ENCODE peak calls at places on chromosomes 16 and 17, in six cellular contexts. One of them, this sample, is unnamed.

GRCh38 chr16:2007081-2007836 is 2.4 kb downstream of the ZNF598 start:
- DNase-seq in mammary epithelial cell: no peak
- DNase-seq in heart right ventricle: no peak
- DNase-seq in astrocyte of the cerebellum: no peak
- DNase-seq in tibial nerve: no peak
- DNase-seq in tibial artery: no peak
- DNase-seq in this sample: no peak

GRCh38 chr16:57315401-57315800 is 30.9 kb upstream of the PLLP start:
- DNase-seq in mammary epithelial cell: no peak
- DNase-seq in heart right ventricle: no peak
- DNase-seq in astrocyte of the cerebellum: no peak
- DNase-seq in tibial nerve: no peak
- DNase-seq in tibial artery: no peak
- DNase-seq in this sample: no peak

GRCh38 chr17:19911033-19911432 is 43.3 kb upstream of the ULK2 start:
- DNase-seq in mammary epithelial cell: no peak
- DNase-seq in heart right ventricle: no peak
- DNase-seq in astrocyte of the cerebellum: no peak
- DNase-seq in tibial nerve: no peak
- DNase-seq in tibial artery: no peak
- DNase-seq in this sample: no peak

GRCh38 chr17:74670329-74670728 is 42.4 kb downstream of the CD300LF start:
- DNase-seq in mammary epithelial cell: no peak
- DNase-seq in heart right ventricle: no peak
- DNase-seq in astrocyte of the cerebellum: no peak
- DNase-seq in tibial nerve: no peak
- DNase-seq in tibial artery: no peak
- DNase-seq in this sample: no peak

GRCh38 chr17:7021993-7022778 is 664 bp upstream of the BCL6B start:
- DNase-seq in mammary epithelial cell: no peak
- DNase-seq in heart right ventricle: peak
- DNase-seq in astrocyte of the cerebellum: no peak
- DNase-seq in tibial nerve: peak
- DNase-seq in tibial artery: peak
- DNase-seq in this sample: no peak

GRCh38 chr17:8629371-8630226 is 926 bp downstream of the MYH10 start:
- DNase-seq in mammary epithelial cell: peak
- DNase-seq in heart right ventricle: peak
- DNase-seq in astrocyte of the cerebellum: no peak
- DNase-seq in tibial nerve: no peak
- DNase-seq in tibial artery: peak
- DNase-seq in this sample: no peak

GRCh38 chr16:22813223-22813945 is 578 bp upstream of the HS3ST2 start:
- DNase-seq in mammary epithelial cell: peak
- DNase-seq in heart right ventricle: peak
- DNase-seq in astrocyte of the cerebellum: no peak
- DNase-seq in tibial nerve: no peak
- DNase-seq in tibial artery: peak
- DNase-seq in this sample: no peak

GRCh38 chr17:5033352-5034015 is 1.7 kb downstream of the SLC52A1 start:
- DNase-seq in mammary epithelial cell: no peak
- DNase-seq in heart right ventricle: no peak
- DNase-seq in astrocyte of the cerebellum: no peak
- DNase-seq in tibial nerve: no peak
- DNase-seq in tibial artery: no peak
- DNase-seq in this sample: no peak

GRCh38 chr16:84513111-84514065 is 8.9 kb upstream of the MEAK7 start:
- DNase-seq in mammary epithelial cell: no peak
- DNase-seq in heart right ventricle: no peak
- DNase-seq in astrocyte of the cerebellum: peak
- DNase-seq in tibial nerve: no peak
- DNase-seq in tibial artery: no peak
- DNase-seq in this sample: no peak

GRCh38 chr16:138049-138417 is 440 bp downstream of the NPRL3 start:
- DNase-seq in mammary epithelial cell: no peak
- DNase-seq in heart right ventricle: peak
- DNase-seq in astrocyte of the cerebellum: no peak
- DNase-seq in tibial nerve: no peak
- DNase-seq in tibial artery: peak
- DNase-seq in this sample: no peak

GRCh38 chr16:89691986-89692569 is 5.6 kb downstream of the CDK10 start:
- DNase-seq in mammary epithelial cell: no peak
- DNase-seq in heart right ventricle: no peak
- DNase-seq in astrocyte of the cerebellum: no peak
- DNase-seq in tibial nerve: no peak
- DNase-seq in tibial artery: no peak
- DNase-seq in this sample: no peak

GRCh38 chr16:10312023-10312422 is 73.8 kb upstream of the ATF7IP2 start:
- DNase-seq in mammary epithelial cell: no peak
- DNase-seq in heart right ventricle: no peak
- DNase-seq in astrocyte of the cerebellum: no peak
- DNase-seq in tibial nerve: no peak
- DNase-seq in tibial artery: no peak
- DNase-seq in this sample: no peak

GRCh38 chr16:17921357-17921978 is 415.1 kb downstream of the NPIPA8 start:
- DNase-seq in mammary epithelial cell: peak
- DNase-seq in heart right ventricle: no peak
- DNase-seq in astrocyte of the cerebellum: no peak
- DNase-seq in tibial nerve: no peak
- DNase-seq in tibial artery: no peak
- DNase-seq in this sample: no peak

GRCh38 chr17:77331161-77331864 is 190.5 kb downstream of the SEC14L1 start:
- DNase-seq in mammary epithelial cell: peak
- DNase-seq in heart right ventricle: peak
- DNase-seq in astrocyte of the cerebellum: peak
- DNase-seq in tibial nerve: peak
- DNase-seq in tibial artery: peak
- DNase-seq in this sample: peak

GRCh38 chr16:1614226-1615102 is 2.3 kb downstream of the CRAMP1 start:
- DNase-seq in mammary epithelial cell: peak
- DNase-seq in heart right ventricle: peak
- DNase-seq in astrocyte of the cerebellum: no peak
- DNase-seq in tibial nerve: no peak
- DNase-seq in tibial artery: no peak
- DNase-seq in this sample: no peak

GRCh38 chr16:50690177-50690576 is 3.2 kb upstream of the NOD2 start:
- DNase-seq in mammary epithelial cell: no peak
- DNase-seq in heart right ventricle: no peak
- DNase-seq in astrocyte of the cerebellum: no peak
- DNase-seq in tibial nerve: no peak
- DNase-seq in tibial artery: no peak
- DNase-seq in this sample: no peak

GRCh38 chr17:1606352-1606985 is 22.2 kb downstream of the SLC43A2 start:
- DNase-seq in mammary epithelial cell: no peak
- DNase-seq in heart right ventricle: no peak
- DNase-seq in astrocyte of the cerebellum: no peak
- DNase-seq in tibial nerve: no peak
- DNase-seq in tibial artery: no peak
- DNase-seq in this sample: no peak

GRCh38 chr17:60371416-60371815 is 20.5 kb downstream of the USP32 start:
- DNase-seq in mammary epithelial cell: no peak
- DNase-seq in heart right ventricle: no peak
- DNase-seq in astrocyte of the cerebellum: no peak
- DNase-seq in tibial nerve: no peak
- DNase-seq in tibial artery: no peak
- DNase-seq in this sample: no peak

GRCh38 chr17:64129515-64129764 is 504 bp downstream of the ERN1 start:
- DNase-seq in mammary epithelial cell: no peak
- DNase-seq in heart right ventricle: no peak
- DNase-seq in astrocyte of the cerebellum: no peak
- DNase-seq in tibial nerve: no peak
- DNase-seq in tibial artery: no peak
- DNase-seq in this sample: no peak

GRCh38 chr17:36459045-36459444 is 27.4 kb upstream of the ZNHIT3 start:
- DNase-seq in mammary epithelial cell: no peak
- DNase-seq in heart right ventricle: no peak
- DNase-seq in astrocyte of the cerebellum: no peak
- DNase-seq in tibial nerve: no peak
- DNase-seq in tibial artery: no peak
- DNase-seq in this sample: no peak

GRCh38 chr17:43820759-43821158 is 12.2 kb downstream of the MPP3 start:
- DNase-seq in mammary epithelial cell: no peak
- DNase-seq in heart right ventricle: no peak
- DNase-seq in astrocyte of the cerebellum: no peak
- DNase-seq in tibial nerve: no peak
- DNase-seq in tibial artery: no peak
- DNase-seq in this sample: no peak

GRCh38 chr17:33049781-33050414 is 58.3 kb downstream of the SPACA3 start:
- DNase-seq in mammary epithelial cell: no peak
- DNase-seq in heart right ventricle: no peak
- DNase-seq in astrocyte of the cerebellum: peak
- DNase-seq in tibial nerve: no peak
- DNase-seq in tibial artery: no peak
- DNase-seq in this sample: no peak

GRCh38 chr17:61815863-61816523 is 47.3 kb downstream of the BRIP1 start:
- DNase-seq in mammary epithelial cell: no peak
- DNase-seq in heart right ventricle: no peak
- DNase-seq in astrocyte of the cerebellum: no peak
- DNase-seq in tibial nerve: no peak
- DNase-seq in tibial artery: no peak
- DNase-seq in this sample: no peak

GRCh38 chr17:40025991-40026815 is 11.0 kb downstream of the CSF3 start:
- DNase-seq in mammary epithelial cell: peak
- DNase-seq in heart right ventricle: no peak
- DNase-seq in astrocyte of the cerebellum: peak
- DNase-seq in tibial nerve: no peak
- DNase-seq in tibial artery: no peak
- DNase-seq in this sample: no peak

GRCh38 chr17:36463916-36464764 is 22.3 kb upstream of the ZNHIT3 start:
- DNase-seq in mammary epithelial cell: peak
- DNase-seq in heart right ventricle: peak
- DNase-seq in astrocyte of the cerebellum: peak
- DNase-seq in tibial nerve: no peak
- DNase-seq in tibial artery: no peak
- DNase-seq in this sample: peak

GRCh38 chr16:19068237-19068815 is 912 bp downstream of the COQ7 start:
- DNase-seq in mammary epithelial cell: no peak
- DNase-seq in heart right ventricle: no peak
- DNase-seq in astrocyte of the cerebellum: no peak
- DNase-seq in tibial nerve: no peak
- DNase-seq in tibial artery: no peak
- DNase-seq in this sample: no peak

GRCh38 chr17:32697728-32698625 is 178.9 kb downstream of the MYO1D start:
- DNase-seq in mammary epithelial cell: peak
- DNase-seq in heart right ventricle: no peak
- DNase-seq in astrocyte of the cerebellum: no peak
- DNase-seq in tibial nerve: no peak
- DNase-seq in tibial artery: no peak
- DNase-seq in this sample: no peak

GRCh38 chr16:85778873-85779272 is 20.5 kb downstream of the EMC8 start:
- DNase-seq in mammary epithelial cell: no peak
- DNase-seq in heart right ventricle: no peak
- DNase-seq in astrocyte of the cerebellum: no peak
- DNase-seq in tibial nerve: no peak
- DNase-seq in tibial artery: no peak
- DNase-seq in this sample: no peak

GRCh38 chr16:554640-555413 is 5.4 kb upstream of the PRR35 start:
- DNase-seq in mammary epithelial cell: peak
- DNase-seq in heart right ventricle: no peak
- DNase-seq in astrocyte of the cerebellum: no peak
- DNase-seq in tibial nerve: no peak
- DNase-seq in tibial artery: no peak
- DNase-seq in this sample: no peak

GRCh38 chr17:17700251-17700969 is 19.2 kb downstream of the RAI1 start:
- DNase-seq in mammary epithelial cell: no peak
- DNase-seq in heart right ventricle: peak
- DNase-seq in astrocyte of the cerebellum: no peak
- DNase-seq in tibial nerve: no peak
- DNase-seq in tibial artery: no peak
- DNase-seq in this sample: no peak
- H3K4me3 ChIP-seq in mammary epithelial cell: no peak
- H3K4me3 ChIP-seq in heart right ventricle: peak
- H3K4me3 ChIP-seq in astrocyte of the cerebellum: peak
- H3K4me3 ChIP-seq in tibial nerve: peak
- H3K4me3 ChIP-seq in tibial artery: peak
- H3K4me3 ChIP-seq in this sample: no peak

DNA sequence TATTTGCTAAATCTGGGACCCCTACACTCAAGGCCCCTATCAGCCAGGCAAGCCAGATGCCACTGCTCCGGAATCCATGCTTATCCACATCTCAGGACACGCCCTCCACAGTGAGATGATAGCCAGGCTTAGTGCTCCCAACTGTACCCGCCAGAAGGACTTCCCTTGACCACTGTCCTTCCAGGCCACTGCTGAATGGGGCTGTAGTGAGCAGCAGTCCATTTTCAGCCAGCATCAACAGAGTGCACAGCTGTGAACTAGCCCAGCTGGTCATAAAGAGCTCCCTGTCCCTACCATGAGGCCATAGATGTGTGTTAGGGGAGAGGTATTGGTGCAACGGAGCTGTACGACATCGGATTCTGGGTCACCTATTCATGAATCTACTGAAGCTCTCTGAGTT is 13.0 kb upstream of the MED9 start:
- DNase-seq in mammary epithelial cell: no peak
- DNase-seq in heart right ventricle: no peak
- DNase-seq in astrocyte of the cerebellum: no peak
- DNase-seq in tibial nerve: no peak
- DNase-seq in tibial artery: no peak
- DNase-seq in this sample: no peak
- H3K4me3 ChIP-seq in mammary epithelial cell: no peak
- H3K4me3 ChIP-seq in heart right ventricle: no peak
- H3K4me3 ChIP-seq in astrocyte of the cerebellum: no peak
- H3K4me3 ChIP-seq in tibial nerve: no peak
- H3K4me3 ChIP-seq in tibial artery: no peak
- H3K4me3 ChIP-seq in this sample: no peak

GRCh38 chr16:79599837-79600635 is 501 bp downstream of the MAF start:
- DNase-seq in mammary epithelial cell: peak
- DNase-seq in heart right ventricle: peak
- DNase-seq in astrocyte of the cerebellum: no peak
- DNase-seq in tibial nerve: no peak
- DNase-seq in tibial artery: peak
- DNase-seq in this sample: no peak

GRCh38 chr16:79602615-79603014 is 2.1 kb upstream of the MAF start:
- DNase-seq in mammary epithelial cell: no peak
- DNase-seq in heart right ventricle: no peak
- DNase-seq in astrocyte of the cerebellum: no peak
- DNase-seq in tibial nerve: no peak
- DNase-seq in tibial artery: no peak
- DNase-seq in this sample: no peak

GRCh38 chr16:79600636-79601091 is at the start of gene MAF:
- DNase-seq in mammary epithelial cell: peak
- DNase-seq in heart right ventricle: peak
- DNase-seq in astrocyte of the cerebellum: peak
- DNase-seq in tibial nerve: peak
- DNase-seq in tibial artery: peak
- DNase-seq in this sample: peak

GRCh38 chr16:79601092-79601977 is 798 bp upstream of the MAF start:
- DNase-seq in mammary epithelial cell: no peak
- DNase-seq in heart right ventricle: peak
- DNase-seq in astrocyte of the cerebellum: no peak
- DNase-seq in tibial nerve: no peak
- DNase-seq in tibial artery: peak
- DNase-seq in this sample: no peak

GRCh38 chr16:79601978-79602609 is 1.6 kb upstream of the MAF start:
- DNase-seq in mammary epithelial cell: peak
- DNase-seq in heart right ventricle: peak
- DNase-seq in astrocyte of the cerebellum: peak
- DNase-seq in tibial nerve: peak
- DNase-seq in tibial artery: peak
- DNase-seq in this sample: peak
- H3K4me3 ChIP-seq in mammary epithelial cell: peak
- H3K4me3 ChIP-seq in heart right ventricle: peak
- H3K4me3 ChIP-seq in astrocyte of the cerebellum: peak
- H3K4me3 ChIP-seq in tibial nerve: peak
- H3K4me3 ChIP-seq in tibial artery: peak
- H3K4me3 ChIP-seq in this sample: peak

GRCh38 chr16:68367891-68368601 is 57.2 kb downstream of the PRMT7 start:
- DNase-seq in mammary epithelial cell: no peak
- DNase-seq in heart right ventricle: no peak
- DNase-seq in astrocyte of the cerebellum: no peak
- DNase-seq in tibial nerve: no peak
- DNase-seq in tibial artery: no peak
- DNase-seq in this sample: no peak
- H3K4me3 ChIP-seq in mammary epithelial cell: no peak
- H3K4me3 ChIP-seq in heart right ventricle: no peak
- H3K4me3 ChIP-seq in astrocyte of the cerebellum: no peak
- H3K4me3 ChIP-seq in tibial nerve: no peak
- H3K4me3 ChIP-seq in tibial artery: no peak
- H3K4me3 ChIP-seq in this sample: no peak